ENCODE peak calls at places on chromosomes 6 and 20, in ten cellular contexts. T is HepG2, A is HCT116, P is body of pancreas, O is IMR-90, W is adrenal gland, E is stomach, J is testis, B is right lobe of liver, I is A549. Q is an unnamed sample.

GRCh38 chr20:3783068-3783489 is 1.8 kb upstream of the SPEF1 start:
- DNase-seq in T (no peak), A (no peak), P (no peak), O (no peak), W (no peak), E (peak), J (no peak), B (no peak), I (no peak), Q (no peak)

GRCh38 chr6:127302728-127303675 is 36.3 kb downstream of the RNF146 start:
- DNase-seq in T (peak), A (peak), P (peak), O (peak), W (peak), E (peak), J (peak), B (no peak), I (peak), Q (no peak)

GRCh38 chr6:49269190-49269589 is 193.9 kb downstream of the MMUT start:
- DNase-seq in T (no peak), A (no peak), P (no peak), O (peak), W (no peak), E (no peak), J (no peak), B (no peak), I (no peak), Q (no peak)

GRCh38 chr20:45377191-45377775 is 842 bp downstream of the TP53TG5 start:
- DNase-seq in T (no peak), A (no peak), P (no peak), O (no peak), W (no peak), E (no peak), J (no peak), B (no peak), I (no peak), Q (no peak)

GRCh38 chr6:7112741-7113313 is 5.1 kb downstream of the RREB1 start:
- DNase-seq in T (peak), A (no peak), P (peak), O (no peak), W (no peak), E (peak), J (peak), B (peak), I (no peak), Q (peak)

GRCh38 chr6:155246825-155247224 is 17.0 kb upstream of the CLDN20 start:
- DNase-seq in T (no peak), A (no peak), P (no peak), O (no peak), W (no peak), E (no peak), J (no peak), B (no peak), I (no peak), Q (no peak)

GRCh38 chr6:16236648-16237199 is 1.7 kb upstream of the GMPR start:
- DNase-seq in T (no peak), A (no peak), P (peak), O (peak), W (peak), E (peak), J (peak), B (peak), I (no peak), Q (peak)

GRCh38 chr20:18666803-18667460 is 79.1 kb downstream of the DTD1 start:
- DNase-seq in T (no peak), A (no peak), P (no peak), O (no peak), W (no peak), E (no peak), J (no peak), B (no peak), I (no peak), Q (no peak)

DNA sequence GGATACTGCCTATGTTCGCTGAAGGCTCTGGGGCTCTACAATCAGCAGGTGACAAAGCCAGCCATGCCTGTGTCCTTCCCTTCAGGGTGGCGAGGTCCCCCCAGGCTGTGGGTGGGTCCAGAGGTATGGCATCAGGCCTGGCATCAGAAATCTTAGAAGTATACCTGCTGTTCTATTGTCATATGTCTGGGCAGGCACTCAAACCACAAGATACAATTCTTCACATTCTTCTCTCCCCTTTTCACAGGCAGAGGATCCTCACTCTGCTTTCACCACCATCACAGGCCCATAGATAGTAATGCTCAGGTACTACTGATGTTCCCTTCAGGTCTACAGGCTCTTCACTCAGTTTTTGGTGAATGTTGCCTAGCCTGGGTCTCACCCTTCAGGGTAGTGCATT is 1180.0 kb upstream of the CITED2 start:
- DNase-seq in T (no peak), A (no peak), P (no peak), O (no peak), W (no peak), E (no peak), J (no peak), B (no peak), I (no peak), Q (no peak)
- H3K27ac ChIP-seq in T (no peak), A (no peak), P (no peak), O (no peak), W (no peak), E (no peak), J (no peak), B (no peak), I (no peak), Q (no peak)

DNA sequence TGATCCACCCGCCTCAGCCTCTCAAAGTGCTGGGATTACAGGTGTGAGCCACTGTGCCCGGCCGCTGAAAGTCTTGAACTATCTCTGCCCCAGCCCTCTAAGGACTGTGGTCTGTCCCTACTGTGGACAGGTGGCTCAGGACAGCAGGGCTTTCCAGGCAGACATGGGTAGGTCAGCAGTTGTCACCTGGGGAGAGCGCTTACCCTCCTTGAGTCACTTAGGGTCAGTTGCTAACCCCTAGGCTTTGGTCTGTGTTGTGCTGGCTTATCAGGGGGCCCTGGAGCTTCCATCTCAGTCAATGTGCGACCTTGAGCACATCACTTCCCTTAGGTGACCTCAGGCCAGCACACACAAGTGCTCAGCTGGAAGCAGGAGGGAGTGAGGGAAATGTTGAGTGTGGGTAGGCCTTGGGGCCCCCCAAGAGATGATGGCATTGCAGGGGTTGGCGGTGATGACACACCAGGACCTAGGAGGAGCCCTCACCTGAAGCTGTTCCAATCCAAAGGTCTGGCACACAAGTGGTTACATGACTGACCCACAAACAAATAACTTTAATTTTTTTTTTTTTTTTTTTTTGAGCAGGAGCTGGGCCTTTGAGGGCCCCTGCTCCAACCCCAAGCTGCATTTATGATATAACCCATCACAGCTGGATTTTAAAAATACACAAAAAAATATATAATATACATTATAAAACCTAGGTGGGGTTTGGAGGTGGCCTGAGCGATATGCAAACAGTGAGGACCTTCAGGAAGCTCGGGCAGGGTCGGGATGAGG is 5.1 kb downstream of the RPL10A start:
- DNase-seq in T (peak), A (no peak), P (no peak), O (no peak), W (no peak), E (no peak), J (no peak), B (no peak), I (no peak), Q (no peak)
- TF ChIP-seq POLR2A in T (no peak), A (no peak), P (no peak), O (no peak), W (no peak), E (no peak), J (no peak), B (no peak), I (no peak), Q (no peak)

DNA sequence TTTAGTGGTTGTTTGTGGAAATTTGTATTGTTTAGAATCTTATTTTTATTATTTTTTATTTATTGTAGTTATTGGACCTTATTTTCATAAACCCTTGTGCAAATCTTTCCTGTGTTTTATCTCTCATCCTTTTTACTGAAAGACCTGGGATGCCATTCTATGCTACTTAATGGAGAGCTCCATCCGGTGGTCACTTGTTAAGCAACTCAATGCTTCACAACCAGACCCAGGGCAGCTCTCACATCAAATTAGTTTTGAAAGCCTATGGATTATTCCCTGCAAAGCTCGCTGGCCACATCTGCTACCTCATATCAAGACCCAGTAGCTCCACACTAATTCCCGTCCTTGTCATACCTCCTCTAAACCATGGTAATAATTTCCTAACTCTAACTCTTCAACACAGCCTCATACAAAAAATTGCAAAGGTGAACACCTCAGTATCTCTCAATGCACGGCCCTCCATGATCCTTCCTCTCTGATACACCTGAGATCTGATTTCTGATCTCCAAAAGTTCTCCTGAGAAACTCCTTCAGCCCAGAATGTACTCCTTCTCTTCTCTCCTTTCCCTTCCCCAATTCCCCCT is 296.6 kb upstream of the MANEA start:
- DNase-seq in T (no peak), A (peak), P (no peak), O (peak), W (no peak), E (no peak), J (peak), B (no peak), I (no peak), Q (no peak)
- TF ChIP-seq CTCF in T (peak), A (peak), P (no peak), O (peak), W (no peak), E (no peak), J (no peak), B (peak), I (no peak), Q (no peak)

DNA sequence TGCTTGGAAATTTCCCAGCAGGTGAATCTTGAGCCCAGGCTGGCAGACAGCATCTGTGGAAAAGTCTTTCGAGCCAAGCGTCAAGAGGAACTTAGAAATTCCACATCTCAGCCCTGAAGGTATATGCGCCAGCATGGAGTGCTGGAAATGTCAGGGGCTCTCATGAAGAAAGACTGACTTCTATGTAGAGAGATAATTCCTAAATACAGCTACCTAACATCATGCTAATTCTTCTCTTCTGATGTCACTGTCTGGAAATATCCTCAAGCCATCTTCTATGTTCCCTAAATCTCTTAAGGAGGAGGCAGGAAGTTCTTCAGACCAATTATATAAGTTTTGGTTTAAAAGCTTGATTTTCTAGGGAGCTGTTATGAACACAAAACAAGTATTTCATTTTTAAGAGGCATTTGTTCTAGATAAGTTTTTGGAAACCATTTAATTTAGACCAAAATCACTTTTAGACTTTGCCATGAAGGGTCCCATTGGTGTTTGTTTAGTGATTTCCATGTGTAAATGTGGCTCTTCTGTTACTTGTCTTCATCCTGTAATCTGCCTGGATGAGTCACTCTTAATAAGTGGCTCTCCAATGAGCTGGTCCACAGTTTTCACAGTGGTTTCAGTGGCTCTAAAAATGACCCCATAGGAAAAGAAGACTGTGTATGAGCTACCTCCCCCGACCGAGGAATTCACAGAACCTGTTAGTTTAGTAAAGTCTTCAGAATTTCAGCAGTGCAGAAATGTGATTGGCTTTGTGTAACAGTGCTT is 492.2 kb upstream of the MARCKS start:
- DNase-seq in T (peak), A (no peak), P (no peak), O (peak), W (no peak), E (no peak), J (no peak), B (no peak), I (no peak), Q (no peak)
- H3K27ac ChIP-seq in T (no peak), A (no peak), P (no peak), O (no peak), W (no peak), E (no peak), J (no peak), B (no peak), I (peak), Q (no peak)